ENCODE peak calls at places on chromosomes 1 and 21, in seven cellular contexts. Y is H54, R is HEK293T, M is NCI-H1092 treated with DMSO at 0.1 percent for 48 hours, P is EH, G is G401, H is A172. F is an unnamed sample.

GRCh38 chr1:19042675-19043578 is 86.5 kb upstream of the IFFO2 start:
- DNase-seq in Y (no peak), R (no peak), M (no peak), P (no peak), G (no peak), H (no peak), F (no peak)

GRCh38 chr21:16551101-16551695 is 821.4 kb downstream of the USP25 start:
- DNase-seq in Y (no peak), R (no peak), M (no peak), P (no peak), G (no peak), H (peak; percentile 12), F (no peak)

GRCh38 chr1:53838654-53838974 is 518 bp upstream of the NDC1 start:
- DNase-seq in Y (no peak), R (no peak), M (no peak), P (no peak), G (no peak), H (no peak), F (no peak)

GRCh38 chr1:35220976-35221375 is 28.0 kb upstream of the SFPQ start:
- DNase-seq in Y (peak; percentile 40), R (peak; percentile 66), M (peak; percentile 10), P (peak; percentile 12), G (no peak), H (no peak), F (peak; percentile 23)

GRCh38 chr1:241460098-241460873 is 59.3 kb downstream of the FH start:
- DNase-seq in Y (no peak), R (peak; percentile 26), M (peak; percentile 56), P (no peak), G (no peak), H (no peak), F (no peak)

GRCh38 chr1:102661481-102661880 is 446.8 kb downstream of the COL11A1 start:
- DNase-seq in Y (no peak), R (no peak), M (no peak), P (no peak), G (no peak), H (no peak), F (no peak)

GRCh38 chr1:231707407-231707806 is 80.8 kb downstream of the DISC1 start:
- DNase-seq in Y (no peak), R (no peak), M (no peak), P (no peak), G (no peak), H (no peak), F (no peak)

GRCh38 chr1:45403298-45404079 is 63.2 kb upstream of the MUTYH start:
- DNase-seq in Y (no peak), R (no peak), M (no peak), P (no peak), G (no peak), H (no peak), F (no peak)

GRCh38 chr1:6185635-6186382 is 5.7 kb upstream of the CHD5 start:
- DNase-seq in Y (no peak), R (no peak), M (no peak), P (peak; percentile 46), G (no peak), H (no peak), F (peak; percentile 57)

GRCh38 chr21:34914239-34914638 is 134.9 kb downstream of the RUNX1 start:
- DNase-seq in Y (no peak), R (no peak), M (no peak), P (no peak), G (no peak), H (no peak), F (no peak)

GRCh38 chr21:45403825-45404725 is 890 bp upstream of the COL18A1 start:
- DNase-seq in Y (peak; percentile 60), R (peak; percentile 31), M (no peak), P (peak; percentile 83), G (no peak), H (no peak), F (peak; percentile 58)

GRCh38 chr21:16789636-16790035 is 723.2 kb upstream of the CXADR start:
- DNase-seq in Y (no peak), R (no peak), M (no peak), P (peak; percentile 45), G (no peak), H (no peak), F (peak; percentile 15)

GRCh38 chr1:231338270-231339128 is at the start of gene SPRTN:
- DNase-seq in Y (peak; percentile 84), R (peak; percentile 91), M (peak; percentile 68), P (peak; percentile 25), G (no peak), H (peak; percentile 10), F (peak; percentile 26)

GRCh38 chr1:157773723-157774350 is 3.1 kb downstream of the FCRL2 start:
- DNase-seq in Y (no peak), R (peak; percentile 34), M (no peak), P (no peak), G (no peak), H (no peak), F (no peak)

GRCh38 chr1:118210723-118211110 is 25.7 kb upstream of the SPAG17 start:
- DNase-seq in Y (no peak), R (no peak), M (no peak), P (no peak), G (no peak), H (no peak), F (no peak)

GRCh38 chr1:59672851-59673574 is 141.7 kb upstream of the HOOK1 start:
- DNase-seq in Y (peak; percentile 38), R (no peak), M (no peak), P (peak; percentile 84), G (no peak), H (peak; percentile 67), F (peak; percentile 88)

GRCh38 chr1:187264995-187265602 is 436.4 kb downstream of the PLA2G4A start:
- DNase-seq in Y (peak; percentile 10), R (peak; percentile 51), M (peak; percentile 85), P (peak; percentile 48), G (peak; percentile 73), H (peak; percentile 87), F (peak; percentile 44)

GRCh38 chr1:87197156-87197555 is 131.5 kb upstream of the LMO4 start:
- DNase-seq in Y (no peak), R (no peak), M (no peak), P (peak; percentile 52), G (no peak), H (no peak), F (peak; percentile 72)

GRCh38 chr1:180571060-180571831 is 12.5 kb downstream of the OVAAL start:
- DNase-seq in Y (no peak), R (no peak), M (no peak), P (peak; percentile 70), G (no peak), H (peak; percentile 12), F (no peak)

GRCh38 chr1:108199231-108199657 is 899 bp downstream of the SLC25A24 start:
- DNase-seq in Y (peak; percentile 12), R (no peak), M (no peak), P (peak; percentile 55), G (peak; percentile 47), H (peak; percentile 48), F (peak; percentile 31)

GRCh38 chr1:183991360-183992155 is 46.0 kb downstream of the COLGALT2 start:
- DNase-seq in Y (no peak), R (no peak), M (no peak), P (no peak), G (no peak), H (no peak), F (no peak)

GRCh38 chr1:172154571-172154970 is 265.9 kb upstream of the C1orf105 start:
- DNase-seq in Y (peak; percentile 10), R (no peak), M (no peak), P (peak; percentile 87), G (no peak), H (peak; percentile 84), F (peak; percentile 85)

GRCh38 chr1:89527750-89528381 is 3.2 kb downstream of the LRRC8B start:
- DNase-seq in Y (no peak), R (no peak), M (no peak), P (no peak), G (no peak), H (no peak), F (no peak)

GRCh38 chr1:86191958-86192357 is 35.4 kb upstream of the COL24A1 start:
- DNase-seq in Y (no peak), R (no peak), M (no peak), P (peak; percentile 28), G (no peak), H (no peak), F (no peak)

GRCh38 chr1:79239840-79240239 is 233.3 kb upstream of the ADGRL4 start:
- DNase-seq in Y (no peak), R (no peak), M (no peak), P (no peak), G (no peak), H (no peak), F (no peak)

GRCh38 chr1:45266151-45266801 is 59.9 kb upstream of the ZSWIM5 start:
- DNase-seq in Y (peak; percentile 10), R (no peak), M (no peak), P (peak; percentile 88), G (no peak), H (peak; percentile 66), F (peak; percentile 84)

GRCh38 chr21:16195896-16196443 is 466.2 kb downstream of the USP25 start:
- DNase-seq in Y (no peak), R (no peak), M (no peak), P (no peak), G (no peak), H (peak; percentile 27), F (peak; percentile 25)

GRCh38 chr1:202599669-202600431 is 110.4 kb downstream of the SYT2 start:
- DNase-seq in Y (peak; percentile 63), R (peak; percentile 85), M (peak; percentile 14), P (peak; percentile 88), G (peak; percentile 76), H (peak; percentile 84), F (peak; percentile 80)

GRCh38 chr1:4375812-4376211 is 278.6 kb upstream of the AJAP1 start:
- DNase-seq in Y (no peak), R (no peak), M (no peak), P (peak; percentile 0), G (no peak), H (peak; percentile 24), F (no peak)

GRCh38 chr1:27522148-27522859 is 32.3 kb upstream of the WASF2 start:
- DNase-seq in Y (no peak), R (no peak), M (peak; percentile 89), P (no peak), G (peak; percentile 87), H (no peak), F (peak; percentile 57)

GRCh38 chr1:23810818-23811420 is 10.4 kb upstream of the GALE start:
- DNase-seq in Y (no peak), R (peak; percentile 58), M (peak; percentile 6), P (peak; percentile 35), G (peak; percentile 13), H (no peak), F (peak; percentile 43)

GRCh38 chr1:44049839-44050238 is 18.6 kb upstream of the SLC6A9 start:
- DNase-seq in Y (peak; percentile 23), R (no peak), M (no peak), P (peak; percentile 95), G (no peak), H (peak; percentile 81), F (peak; percentile 96)

GRCh38 chr1:36383240-36383639 is 2.5 kb downstream of the STK40 start:
- DNase-seq in Y (no peak), R (no peak), M (no peak), P (no peak), G (peak; percentile 47), H (no peak), F (no peak)

GRCh38 chr21:41762753-41763152 is 4.1 kb downstream of the RIPK4 start:
- DNase-seq in Y (no peak), R (no peak), M (no peak), P (no peak), G (no peak), H (no peak), F (no peak)

GRCh38 chr1:111576547-111576946 is 43.0 kb upstream of the RAP1A start:
- DNase-seq in Y (no peak), R (no peak), M (no peak), P (no peak), G (no peak), H (no peak), F (no peak)

GRCh38 chr21:44012474-44013379 is 618 bp downstream of the TRAPPC10 start:
- DNase-seq in Y (peak; percentile 75), R (peak; percentile 61), M (peak; percentile 35), P (peak; percentile 26), G (peak; percentile 24), H (no peak), F (no peak)

GRCh38 chr1:159007734-159008133 is 2.0 kb upstream of the IFI16 start:
- DNase-seq in Y (no peak), R (no peak), M (no peak), P (no peak), G (no peak), H (no peak), F (no peak)